ENCODE peak calls at places on chromosomes 16 and 17, in five cellular contexts. V, Z, K, Q and D are unnamed samples.

GRCh38 chr16:46970089-46970488 is 3.4 kb downstream of the DNAJA2 start:
- DNase-seq in V (no peak), Z (no peak), K (no peak), Q (no peak), D (no peak)

GRCh38 chr17:75872434-75873351 is 5.7 kb downstream of the TRIM47 start:
- DNase-seq in V (peak), Z (peak), K (no peak), Q (peak), D (peak)

GRCh38 chr17:46962374-46962790 is 16.7 kb downstream of the RPRML start:
- DNase-seq in V (no peak), Z (no peak), K (no peak), Q (peak), D (no peak)

GRCh38 chr16:49183911-49184310 is 97.7 kb downstream of the CBLN1 start:
- DNase-seq in V (no peak), Z (no peak), K (no peak), Q (no peak), D (peak)

GRCh38 chr16:49458221-49458620 is 84.6 kb downstream of the C16orf78 start:
- DNase-seq in V (no peak), Z (peak), K (no peak), Q (no peak), D (no peak)

GRCh38 chr16:89268987-89269735 is 51.7 kb downstream of the ZNF778 start:
- DNase-seq in V (no peak), Z (no peak), K (no peak), Q (peak), D (peak)

GRCh38 chr17:21275579-21276339 is 8.8 kb upstream of the MAP2K3 start:
- DNase-seq in V (peak), Z (peak), K (no peak), Q (peak), D (peak)

GRCh38 chr17:42653179-42654124 is 5.6 kb upstream of the TUBG2 start:
- DNase-seq in V (peak), Z (peak), K (no peak), Q (peak), D (no peak)

GRCh38 chr17:59756236-59756818 is 48.9 kb downstream of the VMP1 start:
- DNase-seq in V (no peak), Z (no peak), K (no peak), Q (peak), D (no peak)

GRCh38 chr16:11047939-11048500 is 103.7 kb downstream of the CLEC16A start:
- DNase-seq in V (no peak), Z (peak), K (no peak), Q (no peak), D (no peak)

GRCh38 chr17:76547642-76548202 is 7.9 kb downstream of the PRCD start:
- DNase-seq in V (no peak), Z (no peak), K (no peak), Q (no peak), D (no peak)

GRCh38 chr16:11072420-11073153 is 128.2 kb downstream of the CLEC16A start:
- DNase-seq in V (no peak), Z (no peak), K (no peak), Q (no peak), D (no peak)

DNA sequence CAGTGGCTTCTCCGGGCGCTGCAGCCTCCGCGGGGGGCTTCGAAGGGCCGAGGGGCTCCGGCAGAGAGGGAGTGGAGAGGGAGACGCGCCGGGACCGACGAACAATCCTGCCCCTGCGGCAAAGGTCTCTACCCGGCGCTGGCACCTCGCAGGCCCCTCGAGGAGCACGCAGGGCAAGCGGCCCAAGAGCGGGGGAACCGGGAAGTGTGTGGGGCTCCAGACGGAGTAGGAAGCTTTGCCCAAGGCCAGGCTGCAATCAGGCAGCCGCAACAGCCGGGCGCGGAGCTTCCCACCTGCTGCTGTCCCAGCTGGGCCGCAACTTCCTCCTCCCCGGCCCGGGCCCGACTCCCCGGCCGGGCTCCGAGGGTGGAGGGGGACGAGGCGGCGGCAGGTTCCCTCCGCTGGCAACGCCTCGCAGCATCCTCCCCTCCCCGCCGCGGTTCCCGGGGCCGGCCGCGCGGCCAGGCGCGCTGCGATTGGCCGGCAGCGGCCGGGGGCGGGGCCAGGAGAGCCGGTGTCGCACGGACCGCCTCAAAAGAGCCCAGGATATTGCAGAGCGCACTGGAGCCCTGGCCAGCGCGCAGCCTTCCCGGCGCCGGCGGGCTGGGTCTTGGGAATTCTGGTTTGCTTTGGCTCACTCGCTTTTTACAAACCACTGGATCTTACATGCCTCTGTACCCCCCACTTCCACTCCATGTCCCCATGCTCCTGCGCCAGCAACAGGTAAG is at the start of gene KCNJ2:
- DNase-seq in V (peak), Z (peak), K (no peak), Q (peak), D (peak)
- TF ChIP-seq POLR2A in V (no peak), Z (peak), K (peak), Q (peak), D (no peak)

DNA sequence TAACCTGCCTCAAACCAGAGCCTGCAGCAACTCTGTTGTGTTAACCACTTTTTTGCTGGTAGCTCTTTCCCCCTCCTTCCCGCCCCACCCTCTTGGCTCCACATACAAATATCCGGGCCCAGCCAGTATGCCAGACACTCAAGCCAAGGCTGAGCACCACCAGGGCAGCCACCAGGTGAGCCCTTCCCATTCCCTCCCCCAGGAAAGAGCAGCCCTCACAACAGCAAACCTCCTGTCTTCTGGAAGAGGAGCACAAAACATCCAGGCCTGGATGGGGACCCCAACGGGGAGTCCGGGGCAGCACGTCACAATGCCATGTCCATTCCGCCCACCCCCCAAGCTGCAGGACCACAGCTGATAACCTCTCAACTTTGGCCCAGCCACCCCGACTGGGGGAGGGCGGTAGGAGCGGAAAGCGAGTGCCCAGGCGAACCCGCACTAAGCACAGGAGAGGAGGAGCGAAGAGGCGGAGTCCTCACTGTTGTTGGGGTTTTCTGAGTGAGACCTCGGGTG is 757 bp downstream of the ORMDL3 start:
- DNase-seq in V (no peak), Z (peak), K (no peak), Q (no peak), D (no peak)
- TF ChIP-seq POLR2A in V (no peak), Z (no peak), K (no peak), Q (no peak), D (no peak)

GRCh38 chr16:85290626-85291301 is 178.5 kb upstream of the CIBAR2 start:
- DNase-seq in V (no peak), Z (no peak), K (no peak), Q (no peak), D (no peak)

GRCh38 chr16:85296859-85297698 is 184.8 kb upstream of the CIBAR2 start:
- DNase-seq in V (peak), Z (no peak), K (no peak), Q (no peak), D (peak)

GRCh38 chr16:85291302-85292148 is 179.3 kb upstream of the CIBAR2 start:
- DNase-seq in V (no peak), Z (peak), K (no peak), Q (no peak), D (no peak)

GRCh38 chr16:85294810-85295508 is 182.7 kb upstream of the CIBAR2 start:
- DNase-seq in V (no peak), Z (no peak), K (no peak), Q (no peak), D (no peak)

DNA sequence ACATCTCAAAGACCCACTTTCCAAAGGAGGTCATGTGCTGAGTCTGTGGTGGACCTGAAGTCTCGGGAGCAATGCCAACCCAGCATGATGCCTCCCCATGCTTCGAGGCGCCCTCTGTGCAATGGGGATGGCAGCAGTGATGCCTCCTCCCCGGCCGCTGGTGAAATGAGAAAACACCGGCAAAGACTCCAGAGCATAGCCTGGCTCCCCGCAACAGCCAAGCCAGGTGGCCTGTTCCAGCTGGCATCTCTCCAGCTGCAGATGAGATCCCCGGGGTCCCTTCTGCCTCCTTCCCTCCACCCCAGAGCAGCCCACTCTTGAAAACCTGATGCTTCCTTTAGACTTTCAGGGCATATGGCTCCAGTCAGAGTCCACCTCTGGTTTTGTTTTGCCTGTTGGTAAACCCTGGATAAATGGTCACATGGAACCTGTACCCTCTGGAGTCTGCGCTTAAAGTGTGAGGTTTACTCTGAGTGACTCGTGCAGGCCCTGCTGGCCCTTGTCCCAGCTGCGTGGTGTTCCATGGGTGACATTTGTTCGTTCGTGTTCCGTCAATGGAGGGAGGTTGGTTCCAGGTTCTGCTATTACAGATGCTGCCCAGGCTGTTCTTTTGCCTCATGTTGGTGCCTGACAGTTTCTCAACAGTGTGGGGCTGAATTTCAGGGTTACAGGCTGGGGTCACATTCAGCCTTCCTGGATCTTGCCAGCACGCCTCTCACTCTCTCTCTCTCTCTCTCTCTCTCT is 181.8 kb upstream of the CIBAR2 start:
- DNase-seq in V (no peak), Z (no peak), K (no peak), Q (no peak), D (no peak)
- TF ChIP-seq POLR2A in V (no peak), Z (no peak), K (no peak), Q (no peak), D (no peak)

GRCh38 chr16:2340564-2341455 is at the start of gene ABCA3:
- DNase-seq in V (peak), Z (peak), K (peak), Q (peak), D (peak)

GRCh38 chr16:2339521-2340484 is 725 bp downstream of the ABCA3 start:
- DNase-seq in V (no peak), Z (peak), K (no peak), Q (no peak), D (peak)

GRCh38 chr16:2337431-2338296 is 2.9 kb downstream of the ABCA3 start:
- DNase-seq in V (no peak), Z (no peak), K (no peak), Q (no peak), D (no peak)

GRCh38 chr16:2343211-2343610 is 2.7 kb upstream of the ABCA3 start:
- DNase-seq in V (no peak), Z (no peak), K (no peak), Q (no peak), D (no peak)

GRCh38 chr16:2341456-2342447 is 1.2 kb upstream of the ABCA3 start:
- DNase-seq in V (no peak), Z (peak), K (no peak), Q (no peak), D (no peak)
- TF ChIP-seq POLR2A in V (no peak), Z (no peak), K (no peak), Q (no peak), D (no peak)

GRCh38 chr16:17414421-17414820 is 56.3 kb downstream of the XYLT1 start:
- DNase-seq in V (no peak), Z (no peak), K (no peak), Q (no peak), D (no peak)
- TF ChIP-seq POLR2A in V (no peak), Z (no peak), K (no peak), Q (no peak), D (no peak)

DNA sequence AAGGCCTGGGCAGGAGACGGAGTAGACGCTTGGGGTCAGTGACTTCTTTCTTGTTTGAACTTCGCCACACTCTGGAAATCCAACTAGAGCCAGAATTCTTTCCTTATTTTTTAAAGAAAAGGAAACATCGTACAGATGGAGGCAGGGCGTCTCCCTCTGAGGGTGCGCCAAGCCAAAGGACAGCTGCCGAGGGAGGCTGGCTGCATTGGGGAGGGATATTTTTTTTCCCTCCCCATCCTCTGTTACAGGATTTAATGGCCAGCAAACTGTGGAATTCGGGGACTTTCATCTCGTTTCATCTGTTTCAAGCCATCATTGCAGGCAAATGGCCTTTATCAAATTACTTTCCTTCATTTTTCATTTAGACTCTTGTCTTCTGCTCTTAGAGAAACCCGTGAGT is 15.9 kb downstream of the CDK5R1 start:
- DNase-seq in V (no peak), Z (no peak), K (no peak), Q (no peak), D (no peak)
- TF ChIP-seq POLR2A in V (no peak), Z (no peak), K (no peak), Q (no peak), D (no peak)

GRCh38 chr16:70523013-70523620 is at the start of gene COG4:
- DNase-seq in V (peak), Z (peak), K (peak), Q (peak), D (peak)
- TF ChIP-seq POLR2A in V (no peak), Z (no peak), K (no peak), Q (no peak), D (peak)